ENCODE peak calls at places on chromosomes 11 and 22, in eight cellular contexts. C is T-helper 1 cell; W is GM06990; M is HCT116; Z is M059J; Y is pancreas; F is fibroblast of mammary gland; V is activated naive CD4-positive, alpha-beta T cell treated with Interleukin-2 at 50 U/mL for 16 hours. K is an unnamed sample.

GRCh38 chr11:405323-405975 is 9.3 kb downstream of the SIGIRR start:
- DNase-seq in F (peak), V (no peak), W (no peak), Z (no peak), M (no peak), Y (peak), C (no peak), K (no peak)

GRCh38 chr22:28955817-28956216 is 72.4 kb downstream of the ZNRF3 start:
- DNase-seq in W (peak), C (peak), M (no peak), V (peak), F (peak), Y (no peak), Z (peak), K (peak)

GRCh38 chr11:17413414-17414316 is 25.2 kb upstream of the KCNJ11 start:
- DNase-seq in Z (no peak), Y (peak), C (no peak), F (no peak), V (no peak), M (no peak), W (no peak), K (no peak)

GRCh38 chr22:30435674-30436126 is 10.1 kb downstream of the MTFP1 start:
- DNase-seq in C (peak), Z (no peak), W (peak), F (no peak), V (peak), M (peak), Y (no peak), K (peak)

GRCh38 chr11:36751996-36752395 is 154.0 kb upstream of the RAG2 start:
- DNase-seq in W (no peak), Z (no peak), F (no peak), V (no peak), M (no peak), Y (no peak), C (no peak), K (no peak)

GRCh38 chr11:94958118-94958517 is 15.2 kb downstream of the CWC15 start:
- DNase-seq in F (peak), Z (peak), V (no peak), C (no peak), M (no peak), W (no peak), Y (no peak), K (no peak)

GRCh38 chr11:107183963-107184362 is 165.7 kb upstream of the GUCY1A2 start:
- DNase-seq in V (no peak), Z (no peak), F (no peak), C (no peak), W (no peak), M (no peak), Y (no peak), K (no peak)

GRCh38 chr11:3849297-3849874 is 6.1 kb upstream of the STIM1 start:
- DNase-seq in W (no peak), M (no peak), F (peak), V (peak), C (peak), Y (no peak), Z (peak), K (no peak)

GRCh38 chr11:19742595-19743292 is 30.1 kb downstream of the NAV2 start:
- DNase-seq in C (peak), Y (peak), Z (peak), F (peak), M (peak), V (peak), W (peak), K (peak)

GRCh38 chr11:27735281-27735680 is 35.0 kb upstream of the BDNF start:
- DNase-seq in W (no peak), M (no peak), Z (no peak), F (no peak), V (no peak), Y (no peak), C (no peak), K (no peak)

GRCh38 chr11:12287374-12288211 is 89.8 kb upstream of the PARVA start:
- DNase-seq in F (peak), Z (peak), Y (no peak), C (no peak), V (no peak), W (no peak), M (peak), K (no peak)